ENCODE peak calls at places on chromosomes 11 and 22, in seven cellular contexts. J, F, X, N, M, L and W are unnamed samples.

GRCh38 chr11:69939551-69940245 is 120.5 kb upstream of the FGF3 start:
- DNase-seq in J (no peak), F (no peak), X (no peak), N (peak; percentile 78), M (no peak), L (no peak), W (no peak)

GRCh38 chr11:122478986-122479385 is 176.5 kb upstream of the UBASH3B start:
- DNase-seq in J (no peak), F (no peak), X (no peak), N (no peak), M (no peak), L (no peak), W (no peak)

GRCh38 chr22:24423519-24424000 is 3.8 kb upstream of the ADORA2A start:
- DNase-seq in J (no peak), F (no peak), X (no peak), N (peak; percentile 71), M (peak; percentile 21), L (no peak), W (no peak)

GRCh38 chr11:92340839-92341238 is 116.2 kb downstream of the FAT3 start:
- DNase-seq in J (no peak), F (peak; percentile 50), X (no peak), N (no peak), M (peak; percentile 45), L (no peak), W (no peak)

GRCh38 chr11:70105369-70105754 is 27.2 kb downstream of the ANO1 start:
- DNase-seq in J (no peak), F (no peak), X (no peak), N (no peak), M (no peak), L (no peak), W (no peak)

GRCh38 chr11:129643031-129643721 is 172.5 kb upstream of the TMEM45B start:
- DNase-seq in J (no peak), F (peak; percentile 99), X (no peak), N (no peak), M (peak; percentile 78), L (peak; percentile 60), W (no peak)

GRCh38 chr11:96257972-96258951 is 84.7 kb downstream of the MAML2 start:
- DNase-seq in J (no peak), F (no peak), X (no peak), N (no peak), M (no peak), L (no peak), W (no peak)

GRCh38 chr11:133498969-133499368 is 33.3 kb downstream of the OPCML start:
- DNase-seq in J (no peak), F (no peak), X (no peak), N (no peak), M (no peak), L (no peak), W (no peak)

GRCh38 chr22:32760815-32761214 is 40.7 kb upstream of the TIMP3 start:
- DNase-seq in J (no peak), F (no peak), X (no peak), N (peak; percentile 43), M (no peak), L (peak; percentile 31), W (no peak)

GRCh38 chr11:12629601-12630313 is 44.5 kb upstream of the TEAD1 start:
- DNase-seq in J (no peak), F (peak; percentile 46), X (peak; percentile 24), N (no peak), M (no peak), L (no peak), W (no peak)

GRCh38 chr11:95296621-95297025 is 65.6 kb upstream of the SESN3 start:
- DNase-seq in J (no peak), F (no peak), X (no peak), N (no peak), M (no peak), L (no peak), W (no peak)

GRCh38 chr11:123194308-123195181 is 503 bp downstream of the CLMP start:
- DNase-seq in J (no peak), F (peak; percentile 47), X (no peak), N (no peak), M (no peak), L (no peak), W (no peak)

GRCh38 chr11:4441500-4441899 is 7.6 kb upstream of the OR52K2 start:
- DNase-seq in J (no peak), F (no peak), X (no peak), N (no peak), M (no peak), L (no peak), W (no peak)

DNA sequence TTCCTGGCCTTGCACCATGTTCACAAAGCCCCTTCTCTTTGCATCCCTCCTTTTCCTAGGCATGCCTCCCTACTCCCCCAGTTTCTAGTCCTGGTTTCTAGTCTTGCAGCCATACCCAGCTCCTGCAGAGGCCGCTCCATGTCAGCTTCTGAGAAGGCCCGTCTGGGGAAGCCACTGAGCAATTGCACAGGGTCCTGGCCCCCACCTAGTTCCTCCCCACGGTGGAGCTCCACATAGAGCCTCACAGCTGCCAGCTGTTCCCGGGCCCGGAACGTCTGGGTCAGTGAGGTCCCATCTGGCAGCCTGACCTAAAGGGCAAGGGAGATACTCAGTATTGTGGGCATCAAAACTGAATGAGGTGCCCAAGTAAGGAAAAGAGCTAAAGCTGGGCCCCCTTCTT is 2.2 kb downstream of the UBXN1 start:
- DNase-seq in J (no peak), F (no peak), X (no peak), N (no peak), M (no peak), L (no peak), W (no peak)
- TF ChIP-seq CTCF in J (no peak), F (peak; percentile 2), X (no peak), N (no peak), M (no peak), L (no peak), W (no peak)

GRCh38 chr11:65298655-65299179 is 15.9 kb upstream of the CDC42EP2 start:
- DNase-seq in J (no peak), F (no peak), X (peak; percentile 60), N (peak; percentile 76), M (no peak), L (no peak), W (no peak)
- H3K4me3 ChIP-seq in J (no peak overlapping the region), F (no peak overlapping the region), X (no peak overlapping the region), N (peak overlapping the region; percentile 36), M (no peak overlapping the region), L (no peak overlapping the region), W (no peak overlapping the region)

GRCh38 chr11:110429614-110430266 is at the start of gene FDX1:
- DNase-seq in J (peak; percentile 29), F (peak; percentile 73), X (no peak), N (peak; percentile 82), M (peak; percentile 73), L (peak; percentile 64), W (no peak)
- TF ChIP-seq CTCF in J (peak; percentile 41), F (peak; percentile 9), X (peak; percentile 39), N (peak; percentile 85), M (peak; percentile 55), L (no peak), W (peak; percentile 63)

GRCh38 chr11:64337538-64338249 is 2.3 kb upstream of the CCDC88B start:
- DNase-seq in J (no peak), F (no peak), X (no peak), N (no peak), M (no peak), L (no peak), W (no peak)

GRCh38 chr11:64331569-64332371 is 8.2 kb upstream of the CCDC88B start:
- DNase-seq in J (peak; percentile 38), F (peak; percentile 93), X (peak; percentile 63), N (peak; percentile 74), M (peak; percentile 92), L (no peak), W (peak; percentile 21)

GRCh38 chr11:64334764-64335741 is 5.0 kb upstream of the CCDC88B start:
- DNase-seq in J (peak; percentile 75), F (peak; percentile 99), X (peak; percentile 68), N (no peak), M (peak; percentile 96), L (peak; percentile 72), W (peak; percentile 58)

GRCh38 chr11:64330888-64331287 is 9.1 kb upstream of the CCDC88B start:
- DNase-seq in J (no peak), F (no peak), X (no peak), N (no peak), M (no peak), L (no peak), W (no peak)

GRCh38 chr11:64333556-64333955 is 6.4 kb upstream of the CCDC88B start:
- DNase-seq in J (no peak), F (no peak), X (no peak), N (no peak), M (no peak), L (no peak), W (no peak)
- H3K4me3 ChIP-seq in J (no peak overlapping the region), F (no peak overlapping the region), X (no peak overlapping the region), N (no peak overlapping the region), M (no peak overlapping the region), L (no peak overlapping the region), W (no peak overlapping the region)

DNA sequence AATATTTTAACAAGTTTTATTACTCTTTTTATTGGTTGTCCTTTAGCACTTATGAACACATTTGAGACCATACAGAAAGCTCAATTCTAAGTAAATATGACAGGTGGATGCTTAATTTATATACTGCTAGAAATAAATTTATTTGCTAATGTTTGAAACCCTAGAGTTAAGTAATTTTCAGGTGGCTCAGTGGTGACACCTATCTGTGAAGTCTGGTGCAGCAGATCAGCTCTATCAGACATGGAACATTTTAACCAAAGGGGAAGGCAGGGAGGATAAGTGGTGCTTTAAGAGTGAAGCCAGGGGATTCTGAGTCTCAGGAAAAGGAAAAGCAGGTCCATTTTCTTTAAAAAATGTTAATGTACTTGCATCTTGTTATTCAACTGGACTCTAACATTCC is 175.8 kb downstream of the DSCAML1 start:
- DNase-seq in J (no peak), F (peak; percentile 2), X (no peak), N (no peak), M (peak; percentile 20), L (no peak), W (no peak)
- TF ChIP-seq CTCF in J (peak; percentile 59), F (peak; percentile 48), X (peak; percentile 56), N (peak; percentile 53), M (peak; percentile 16), L (no peak), W (peak; percentile 21)

GRCh38 chr11:2909145-2909914 is 19.9 kb downstream of the PHLDA2 start:
- DNase-seq in J (no peak), F (no peak), X (no peak), N (no peak), M (no peak), L (no peak), W (no peak)
- H3K4me3 ChIP-seq in J (no peak overlapping the region), F (no peak overlapping the region), X (no peak overlapping the region), N (peak overlapping the region; percentile 30), M (no peak overlapping the region), L (no peak overlapping the region), W (no peak overlapping the region)